ENCODE peak calls at places on chromosomes 13 and 19, in six cellular contexts. I, A, X, C, P and W are unnamed samples.
A peak's percentile ranks its signal among the peaks of the same experiment; 100 is the strongest.

GRCh38 chr19:40438284-40438683 is 5.9 kb downstream of the SERTAD3 start:
- DNase-seq in I (no peak), C (no peak), A (no peak), P (no peak), X (no peak), W (no peak)

GRCh38 chr13:38590796-38591507 is 95.9 kb upstream of the FREM2 start:
- DNase-seq in X (no peak), A (no peak), C (no peak), P (no peak), I (no peak), W (no peak)

GRCh38 chr13:106143930-106144709 is 391.3 kb downstream of the EFNB2 start:
- DNase-seq in P (no peak), I (no peak), A (no peak), X (no peak), C (no peak), W (no peak)

GRCh38 chr19:29545866-29546582 is 20.2 kb downstream of the VSTM2B start:
- DNase-seq in I (no peak), X (no peak), P (no peak), C (no peak), A (no peak), W (no peak)

GRCh38 chr13:26772531-26772930 is 11.9 kb upstream of the GPR12 start:
- DNase-seq in X (no peak), I (no peak), C (no peak), A (no peak), P (no peak), W (no peak)

GRCh38 chr19:49639401-49640112 is 386 bp downstream of the RRAS start:
- DNase-seq in C (no peak), I (no peak), P (no peak), A (no peak), X (no peak), W (no peak)

GRCh38 chr19:5691205-5691929 is 1.3 kb downstream of the RPL36 start:
- DNase-seq in X (no peak), A (peak; percentile 65), P (no peak), I (no peak), C (peak; percentile 67), W (peak; percentile 67)

GRCh38 chr13:74406439-74406838 is 272.2 kb upstream of the KLF12 start:
- DNase-seq in X (no peak), P (no peak), C (no peak), I (no peak), A (no peak), W (no peak)

GRCh38 chr13:85543144-85543543 is 256.1 kb downstream of the SLITRK6 start:
- DNase-seq in C (no peak), X (no peak), A (no peak), P (no peak), I (no peak), W (no peak)

GRCh38 chr19:3284759-3285646 is 60.5 kb downstream of the CELF5 start:
- DNase-seq in P (peak; percentile 87), C (peak; percentile 77), A (peak; percentile 89), X (peak; percentile 100), I (no peak), W (no peak)

GRCh38 chr13:30466358-30466714 is 600 bp upstream of the HMGB1 start:
- DNase-seq in A (no peak), C (no peak), X (no peak), P (no peak), I (no peak), W (no peak)

GRCh38 chr13:99217461-99218101 is 16.9 kb downstream of the UBAC2 start:
- DNase-seq in P (no peak), X (no peak), A (no peak), I (no peak), C (no peak), W (no peak)

GRCh38 chr13:40668335-40668734 is 1.9 kb upstream of the FOXO1 start:
- DNase-seq in X (no peak), P (peak; percentile 54), A (peak; percentile 55), I (no peak), C (no peak), W (no peak)

GRCh38 chr19:16561382-16561781 is 10.8 kb downstream of the SLC35E1 start:
- DNase-seq in I (no peak), A (peak; percentile 4), X (no peak), P (no peak), C (no peak), W (no peak)

GRCh38 chr19:41895745-41896580 is 13.0 kb downstream of the ARHGEF1 start:
- DNase-seq in C (no peak), P (no peak), I (no peak), X (no peak), A (no peak), W (no peak)

GRCh38 chr13:66414196-66414800 is 815.8 kb downstream of the PCDH9 start:
- DNase-seq in X (no peak), I (no peak), P (no peak), C (no peak), A (no peak), W (no peak)

GRCh38 chr19:1470864-1471513 is 8.0 kb downstream of the C19orf25 start:
- DNase-seq in X (no peak), I (no peak), A (no peak), P (no peak), C (no peak), W (no peak)

DNA sequence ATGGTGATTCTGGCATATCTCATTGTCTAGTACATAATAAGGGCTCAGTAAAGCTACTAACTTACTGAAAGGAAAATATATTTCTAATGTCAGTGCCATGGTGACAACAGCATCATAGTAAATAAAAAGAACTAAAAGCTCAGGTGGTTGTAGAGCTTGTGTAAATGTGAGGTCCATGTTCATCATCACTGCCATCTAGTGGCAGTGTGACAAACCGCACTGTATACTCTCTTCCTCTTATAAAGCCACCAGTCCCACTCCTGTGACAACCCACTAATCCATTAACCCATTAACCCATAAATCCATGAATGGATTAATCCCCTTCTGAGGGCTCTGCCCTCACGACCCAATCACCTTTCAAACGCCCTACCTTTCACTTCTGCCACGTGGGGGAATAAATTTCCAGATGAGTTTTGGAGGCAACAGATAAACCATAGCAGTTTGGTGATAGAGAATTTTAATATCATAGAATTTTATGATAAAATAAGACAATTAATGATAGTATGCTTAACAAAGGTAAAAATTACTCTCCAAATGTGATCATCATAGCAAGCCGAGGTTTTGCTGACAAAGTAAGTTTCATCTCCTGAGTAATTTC is 160.4 kb upstream of the SGCG start:
- DNase-seq in C (peak; percentile 38), I (peak; percentile 34), P (peak; percentile 53), X (no peak), A (peak; percentile 19), W (peak; percentile 44)
- TF ChIP-seq GABPA in C (no peak), I (no peak), P (no peak), X (no peak), A (no peak), W (no peak)

GRCh38 chr13:46759861-46760260 is 37.1 kb downstream of the ESD start:
- DNase-seq in A (no peak), C (no peak), P (no peak), X (no peak), I (no peak), W (peak; percentile 75)

GRCh38 chr13:46757640-46758039 is 39.3 kb downstream of the ESD start:
- DNase-seq in C (no peak), A (no peak), P (no peak), X (no peak), I (no peak), W (no peak)

GRCh38 chr13:46754812-46755211 is 42.1 kb downstream of the ESD start:
- DNase-seq in I (no peak), A (no peak), P (no peak), C (no peak), X (no peak), W (no peak)

GRCh38 chr13:46753917-46754316 is 43.0 kb downstream of the ESD start:
- DNase-seq in P (no peak), X (no peak), I (no peak), A (no peak), C (no peak), W (no peak)

GRCh38 chr13:46756977-46757376 is 40.0 kb downstream of the ESD start:
- DNase-seq in A (no peak), X (no peak), C (no peak), P (no peak), I (no peak), W (no peak)
- TF ChIP-seq GABPA in A (no peak), X (no peak), C (no peak), P (no peak), I (no peak), W (no peak)

GRCh38 chr13:107866007-107866665 is 349.2 kb downstream of the LIG4 start:
- DNase-seq in I (no peak), C (peak; percentile 77), A (peak; percentile 59), P (no peak), X (no peak), W (no peak)

GRCh38 chr13:107867701-107868661 is 347.4 kb downstream of the LIG4 start:
- DNase-seq in X (no peak), A (peak; percentile 73), C (peak; percentile 87), P (no peak), I (no peak), W (no peak)

GRCh38 chr13:107864543-107865460 is 350.5 kb downstream of the LIG4 start:
- DNase-seq in C (peak; percentile 29), A (peak; percentile 66), I (no peak), P (peak; percentile 18), X (no peak), W (no peak)

GRCh38 chr13:107865643-107866006 is 349.7 kb downstream of the LIG4 start:
- DNase-seq in C (no peak), P (no peak), X (no peak), A (no peak), I (no peak), W (no peak)

DNA sequence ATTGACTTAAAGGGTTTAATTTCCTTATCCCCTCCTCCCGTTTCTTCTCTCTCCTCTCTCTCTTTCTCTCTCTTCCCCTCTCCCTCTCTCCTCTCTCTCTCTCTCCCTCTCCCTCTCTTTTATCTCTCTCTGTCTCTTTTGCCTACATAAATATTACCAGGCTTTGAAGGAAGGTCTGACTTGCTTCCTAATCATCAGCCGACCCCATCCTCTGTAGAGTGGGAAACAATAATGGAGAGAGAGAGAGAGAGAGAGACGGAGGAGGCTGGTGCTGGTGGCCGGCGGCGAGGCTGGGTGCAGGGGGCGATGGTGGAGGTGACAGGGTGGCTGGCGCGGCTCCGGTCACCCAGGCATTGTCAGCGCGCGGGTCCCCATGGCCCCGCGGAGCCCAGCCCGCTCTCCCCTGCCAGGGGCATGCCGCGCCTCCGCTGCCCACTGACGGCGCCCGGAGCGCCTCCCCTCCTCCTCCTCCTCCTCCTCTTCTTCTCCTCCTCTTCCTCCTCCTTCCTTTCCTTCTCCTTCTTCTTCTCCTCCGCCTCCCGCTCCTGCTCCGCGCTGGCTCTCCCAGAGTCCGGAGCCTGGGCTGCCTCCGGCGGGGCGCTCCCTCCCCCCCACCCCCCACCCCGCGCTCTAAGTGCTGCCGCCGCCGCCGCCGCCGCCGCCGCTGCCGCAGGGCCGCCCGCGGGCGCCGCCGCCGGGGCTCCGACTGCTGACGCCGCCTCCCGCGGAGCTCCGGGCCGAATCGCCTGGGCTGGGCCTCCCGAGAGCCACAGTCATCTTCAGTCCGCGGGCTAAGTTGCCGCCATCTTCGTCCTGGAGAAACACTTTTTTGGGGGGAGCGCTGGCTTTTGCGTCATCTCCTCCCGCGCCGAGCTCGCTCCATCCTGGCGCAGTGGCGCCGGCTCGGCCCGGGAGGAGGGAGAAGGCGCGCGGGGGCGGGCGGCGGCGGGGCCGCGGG is 348.4 kb downstream of the LIG4 start:
- DNase-seq in A (peak; percentile 94), C (peak; percentile 80), I (no peak), P (no peak), X (no peak), W (no peak)
- TF ChIP-seq GABPA in A (no peak), C (no peak), I (no peak), P (no peak), X (no peak), W (no peak)

GRCh38 chr19:58228584-58229254 is at the start of gene ZNF544:
- DNase-seq in P (peak; percentile 45), I (peak; percentile 9), C (peak; percentile 74), A (peak; percentile 80), X (no peak), W (peak; percentile 89)
- TF ChIP-seq GABPA in P (peak; percentile 88), I (peak; percentile 84), C (peak; percentile 41), A (peak; percentile 89), X (no peak), W (peak; percentile 76)